ENCODE peak calls at places on chromosomes 4 and X, in five cellular contexts. J, B, A, D and E are unnamed samples.
A peak's percentile ranks its signal among the peaks of the same experiment; 100 is the strongest.

GRCh38 chr4:155632314-155632713 is 34.3 kb upstream of the GUCY1A1 start:
- DNase-seq in J (no peak), B (no peak), A (no peak), D (no peak), E (no peak)

GRCh38 chr4:158930573-158930972 is 161.7 kb downstream of the FNIP2 start:
- DNase-seq in J (no peak), B (no peak), A (no peak), D (no peak), E (no peak)

GRCh38 chrX:44503550-44503949 is 39.1 kb downstream of the FUNDC1 start:
- DNase-seq in J (no peak), B (no peak), A (no peak), D (no peak), E (no peak)

GRCh38 chrX:78997870-78998558 is 52.8 kb downstream of the P2RY10 start:
- DNase-seq in J (peak; percentile 1), B (no peak), A (no peak), D (no peak), E (no peak)

GRCh38 chr4:42048394-42048793 is 58.1 kb downstream of the SLC30A9 start:
- DNase-seq in J (no peak), B (no peak), A (peak; percentile 78), D (no peak), E (no peak)

GRCh38 chr4:62670509-62670908 is 1470.4 kb downstream of the ADGRL3 start:
- DNase-seq in J (no peak), B (no peak), A (peak; percentile 12), D (no peak), E (no peak)

GRCh38 chr4:40322853-40323252 is 12.3 kb upstream of the CHRNA9 start:
- DNase-seq in J (no peak), B (no peak), A (no peak), D (no peak), E (no peak)

GRCh38 chrX:130826249-130826648 is 76.8 kb downstream of the ENOX2 start:
- DNase-seq in J (no peak), B (no peak), A (no peak), D (no peak), E (no peak)

GRCh38 chr4:44522761-44523445 is 74.3 kb upstream of the KCTD8 start:
- DNase-seq in J (no peak), B (no peak), A (no peak), D (no peak), E (no peak)

GRCh38 chr4:159787901-159788300 is 685.0 kb downstream of the RAPGEF2 start:
- DNase-seq in J (no peak), B (no peak), A (peak; percentile 63), D (no peak), E (no peak)

GRCh38 chr4:78949735-78950134 is 10.5 kb upstream of the PAQR3 start:
- DNase-seq in J (no peak), B (no peak), A (no peak), D (no peak), E (no peak)

GRCh38 chrX:15694968-15695451 is 30.4 kb upstream of the CLTRN start:
- DNase-seq in J (no peak), B (no peak), A (no peak), D (no peak), E (no peak)

GRCh38 chr4:717601-718320 is 12.1 kb downstream of the PCGF3 start:
- DNase-seq in J (no peak), B (no peak), A (no peak), D (no peak), E (no peak)

GRCh38 chr4:24857996-24858395 is 54.8 kb downstream of the CCDC149 start:
- DNase-seq in J (no peak), B (no peak), A (peak; percentile 75), D (no peak), E (no peak)

GRCh38 chrX:74246524-74246923 is 57.5 kb upstream of the ZCCHC13 start:
- DNase-seq in J (no peak), B (no peak), A (no peak), D (no peak), E (no peak)

GRCh38 chr4:21451032-21451431 is 497.5 kb downstream of the KCNIP4 start:
- DNase-seq in J (no peak), B (no peak), A (peak; percentile 74), D (no peak), E (no peak)

GRCh38 chr4:102586644-102587021 is 85.5 kb downstream of the NFKB1 start:
- DNase-seq in J (peak; percentile 60), B (no peak), A (no peak), D (no peak), E (no peak)

GRCh38 chr4:119783200-119783978 is 154.8 kb upstream of the PDE5A start:
- DNase-seq in J (no peak), B (no peak), A (no peak), D (no peak), E (no peak)

GRCh38 chr4:6657242-6658203 is 17.0 kb downstream of the MRFAP1 start:
- DNase-seq in J (no peak), B (no peak), A (no peak), D (no peak), E (no peak)

GRCh38 chr4:7585768-7586167 is 151.0 kb upstream of the PSAPL1 start:
- DNase-seq in J (no peak), B (no peak), A (no peak), D (no peak), E (no peak)

GRCh38 chr4:179097741-179098140 is 1655.5 kb upstream of the AGA start:
- DNase-seq in J (peak; percentile 2), B (no peak), A (peak; percentile 27), D (no peak), E (peak; percentile 60)

GRCh38 chrX:16368696-16369095 is 201.4 kb downstream of the MAGEB17 start:
- DNase-seq in J (no peak), B (no peak), A (peak; percentile 40), D (no peak), E (no peak)

GRCh38 chrX:49171752-49172279 is at the start of gene PLP2:
- DNase-seq in J (peak; percentile 69), B (peak; percentile 75), A (peak; percentile 46), D (peak; percentile 78), E (no peak)

GRCh38 chr4:24321637-24322036 is 262.7 kb downstream of the DHX15 start:
- DNase-seq in J (no peak), B (no peak), A (no peak), D (no peak), E (no peak)

GRCh38 chr4:142353149-142353738 is 492.9 kb downstream of the INPP4B start:
- DNase-seq in J (peak; percentile 51), B (no peak), A (peak; percentile 82), D (no peak), E (peak; percentile 8)

DNA sequence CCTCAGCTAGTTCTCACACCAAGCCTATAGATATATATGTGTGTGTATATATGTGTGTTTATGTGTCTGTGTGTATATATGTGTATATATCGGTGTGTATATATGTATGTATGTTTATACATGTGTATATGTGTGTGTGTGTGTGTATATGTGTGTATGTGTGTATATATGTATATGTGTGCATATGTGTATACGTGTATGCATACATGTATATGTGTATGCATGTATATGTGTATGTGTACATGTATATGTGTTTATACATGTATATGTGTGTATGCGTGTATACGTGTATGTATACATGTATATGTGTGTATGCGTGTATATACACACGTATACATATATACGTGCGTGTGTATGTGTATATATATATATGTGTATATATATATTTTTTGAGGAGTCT is 18.3 kb downstream of the GTPBP6 start:
- DNase-seq in J (no peak), B (no peak), A (no peak), D (no peak), E (no peak)
- TF ChIP-seq CTCF in J (no peak), B (no peak), A (no peak), D (no peak), E (no peak)

GRCh38 chr4:101347557-101348366 is 436 bp upstream of the PPP3CA start:
- DNase-seq in J (peak; percentile 98), B (peak; percentile 100), A (peak; percentile 98), D (peak; percentile 99), E (peak; percentile 100)
- TF ChIP-seq CTCF in J (no peak), B (no peak), A (peak; percentile 8), D (no peak), E (no peak)

GRCh38 chr4:111602848-111603247 is 542.4 kb upstream of the FAM241A start:
- DNase-seq in J (no peak), B (no peak), A (peak; percentile 21), D (no peak), E (no peak)
- TF ChIP-seq CTCF in J (no peak), B (no peak), A (peak; percentile 32), D (no peak), E (no peak)

GRCh38 chr4:22653752-22654151 is 39.0 kb upstream of the GBA3 start:
- DNase-seq in J (no peak), B (no peak), A (no peak), D (no peak), E (no peak)
- TF ChIP-seq CTCF in J (no peak), B (no peak), A (no peak), D (no peak), E (no peak)

GRCh38 chrX:40663880-40664630 is 16.7 kb upstream of the CXorf38 start:
- DNase-seq in J (no peak), B (no peak), A (peak; percentile 6), D (no peak), E (peak; percentile 11)
- TF ChIP-seq CTCF in J (no peak), B (no peak), A (peak; percentile 49), D (no peak), E (no peak)

DNA sequence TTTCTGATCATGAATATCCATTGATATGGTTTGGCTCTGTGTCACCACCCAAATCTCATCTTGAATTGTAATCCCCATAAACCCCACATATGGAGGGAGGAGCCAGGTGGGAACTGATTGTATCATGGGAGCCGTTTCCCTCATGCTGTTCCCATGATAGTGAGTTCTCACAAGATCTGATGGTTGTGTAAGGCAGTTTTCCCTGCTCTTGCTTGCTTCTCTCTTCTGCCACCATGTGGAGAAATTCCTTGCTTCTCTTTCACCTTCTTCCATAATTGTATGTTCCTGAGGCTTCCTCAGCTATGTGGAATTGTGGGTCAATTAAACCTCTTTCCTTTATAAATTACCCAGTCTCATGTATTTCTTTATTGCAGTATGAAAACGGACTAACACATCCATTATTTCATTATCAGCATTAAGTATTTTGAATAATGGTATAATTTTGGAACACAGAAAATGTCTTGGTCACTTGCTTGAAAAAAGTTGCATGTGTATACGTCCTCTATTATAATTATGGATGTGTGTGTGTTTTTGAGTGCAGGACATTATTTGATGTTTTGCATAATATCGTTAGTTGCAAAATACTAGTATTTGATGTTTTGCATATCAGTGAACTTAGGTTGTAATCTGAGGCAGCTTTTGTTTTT is 334.6 kb downstream of the PCDH10 start:
- DNase-seq in J (no peak), B (no peak), A (peak; percentile 57), D (no peak), E (peak; percentile 17)
- TF ChIP-seq CTCF in J (no peak), B (no peak), A (peak; percentile 58), D (no peak), E (no peak)